ENCODE peak calls at places on chromosomes 3 and 15, in eight cellular contexts. L is mesenchymal stem cell, B is DMS153, K is NCI-H69, T is NCI-H1092 treated with DMSO at 0.1 percent for 48 hours, Z is activated T-cell treated with anti-CD3 and anti-CD28 coated beads for 4 hours, S is HS-27A, X is heart right ventricle. P is an unnamed sample.

GRCh38 chr3:155554777-155555445 is 190.0 kb downstream of the PLCH1 start:
- DNase-seq in L (no peak), B (no peak), K (no peak), T (no peak), Z (no peak), S (no peak), X (no peak), P (no peak)

GRCh38 chr3:113908133-113908532 is 39.7 kb upstream of the ZDHHC23 start:
- DNase-seq in L (no peak), B (no peak), K (no peak), T (no peak), Z (no peak), S (no peak), X (no peak), P (no peak)

GRCh38 chr3:146834917-146835316 is 229.8 kb upstream of the PLSCR5 start:
- DNase-seq in L (no peak), B (no peak), K (no peak), T (no peak), Z (no peak), S (no peak), X (no peak), P (no peak)

GRCh38 chr15:58444658-58445332 is 13.0 kb downstream of the LIPC start:
- DNase-seq in L (no peak), B (no peak), K (no peak), T (no peak), Z (no peak), S (no peak), X (no peak), P (peak)

GRCh38 chr3:139388961-139389551 is 391 bp downstream of the COPB2 start:
- DNase-seq in L (peak), B (no peak), K (peak), T (no peak), Z (peak), S (peak), X (no peak), P (peak)

GRCh38 chr3:7707192-7707591 is 794.4 kb upstream of the LMCD1 start:
- DNase-seq in L (peak), B (peak), K (peak), T (no peak), Z (no peak), S (no peak), X (no peak), P (peak)

GRCh38 chr15:91872356-91873132 is 19.0 kb downstream of the SLCO3A1 start:
- DNase-seq in L (no peak), B (no peak), K (peak), T (no peak), Z (no peak), S (no peak), X (no peak), P (no peak)

GRCh38 chr3:104628185-104628789 is 738.4 kb upstream of the ALCAM start:
- DNase-seq in L (peak), B (no peak), K (peak), T (peak), Z (no peak), S (peak), X (no peak), P (peak)

GRCh38 chr15:68312701-68313204 is 35.2 kb downstream of the FEM1B start:
- DNase-seq in L (peak), B (no peak), K (no peak), T (no peak), Z (no peak), S (no peak), X (no peak), P (no peak)

GRCh38 chr3:168088106-168088722 is 7.5 kb downstream of the GOLIM4 start:
- DNase-seq in L (no peak), B (no peak), K (peak), T (no peak), Z (no peak), S (no peak), X (no peak), P (peak)

GRCh38 chr15:100112061-100112420 is 229.7 kb downstream of the ADAMTS17 start:
- DNase-seq in L (no peak), B (peak), K (no peak), T (no peak), Z (no peak), S (no peak), X (no peak), P (no peak)

GRCh38 chr3:12467746-12468145 is 16.5 kb upstream of the TSEN2 start:
- DNase-seq in L (no peak), B (no peak), K (peak), T (no peak), Z (no peak), S (no peak), X (no peak), P (no peak)